ENCODE peak calls at places on chromosomes 16 and 17, in four cellular contexts. C, D, G and I are unnamed samples.

GRCh38 chr17:4642286-4642685 is 808 bp upstream of the ALOX15 start:
- DNase-seq in C (no peak), D (no peak), G (no peak), I (no peak)

GRCh38 chr16:64858076-64858475 is 263.8 kb downstream of the CDH11 start:
- DNase-seq in C (no peak), D (no peak), G (no peak), I (no peak)

GRCh38 chr17:20920813-20921199 is 122.0 kb downstream of the USP22 start:
- DNase-seq in C (no peak), D (no peak), G (no peak), I (no peak)

GRCh38 chr16:87207509-87207908 is 109.7 kb downstream of the C16orf95 start:
- DNase-seq in C (no peak), D (no peak), G (no peak), I (no peak)

GRCh38 chr16:66851166-66851964 is 7.2 kb downstream of the CA7 start:
- DNase-seq in C (no peak), D (no peak), G (no peak), I (no peak)

GRCh38 chr17:64747938-64748540 is 85.9 kb upstream of the SMURF2 start:
- DNase-seq in C (no peak), D (no peak), G (no peak), I (no peak)

GRCh38 chr16:70805787-70806186 is 4.8 kb upstream of the VAC14 start:
- DNase-seq in C (no peak), D (no peak), G (no peak), I (no peak)

GRCh38 chr17:4206945-4207344 is 56.8 kb downstream of the ANKFY1 start:
- DNase-seq in C (no peak), D (no peak), G (peak), I (no peak)

GRCh38 chr16:86609115-86609514 is 30.8 kb downstream of the FOXL1 start:
- DNase-seq in C (no peak), D (no peak), G (no peak), I (no peak)